ENCODE peak calls at places on chromosomes 6 and 20, in nine cellular contexts. R is HEK293T, V is AG20443, O is SW 1271, C is GM20000, T is NCI-H748 treated with DMSO at 0.1 percent for 48 hours, Q is pancreas, W is iPS-NIHi11, E is GF-D8. X is an unnamed sample.

GRCh38 chr20:1867495-1868260 is 27.5 kb upstream of the SIRPA start:
- DNase-seq in Q (no peak), E (peak; percentile 55), R (no peak), O (no peak), C (no peak), T (no peak), W (no peak), V (no peak), X (no peak)

GRCh38 chr6:26159417-26160273 is 72.4 kb downstream of the HFE start:
- DNase-seq in Q (no peak), T (peak; percentile 41), W (no peak), R (peak; percentile 8), E (no peak), O (peak; percentile 34), V (peak; percentile 25), C (no peak), X (peak; percentile 48)

GRCh38 chr20:63895886-63896135 is 885 bp downstream of the DNAJC5 start:
- DNase-seq in C (no peak), O (peak; percentile 28), E (peak; percentile 62), W (no peak), T (no peak), R (no peak), V (no peak), Q (no peak), X (no peak)

GRCh38 chr6:8082954-8083858 is 19.0 kb upstream of the BLOC1S5 start:
- DNase-seq in W (no peak), V (peak; percentile 64), T (no peak), O (peak; percentile 88), E (no peak), Q (peak; percentile 30), R (no peak), C (no peak), X (no peak)

GRCh38 chr20:63367446-63368055 is 6.4 kb upstream of the CHRNA4 start:
- DNase-seq in Q (peak; percentile 7), W (no peak), E (no peak), V (no peak), O (no peak), T (no peak), C (no peak), R (no peak), X (peak; percentile 71)

GRCh38 chr6:147508871-147509608 is 550 bp downstream of the SAMD5 start:
- DNase-seq in O (peak; percentile 35), C (no peak), V (peak; percentile 28), W (peak; percentile 54), E (no peak), Q (peak; percentile 17), T (no peak), R (peak; percentile 50), X (peak; percentile 42)

GRCh38 chr6:83518946-83519489 is 6.7 kb downstream of the PRSS35 start:
- DNase-seq in Q (no peak), V (peak; percentile 51), T (no peak), W (peak; percentile 49), E (no peak), O (no peak), C (no peak), R (peak; percentile 13), X (no peak)

GRCh38 chr6:157791461-157791860 is 31.6 kb upstream of the SNX9 start:
- DNase-seq in W (peak; percentile 32), C (no peak), E (no peak), T (peak; percentile 29), R (no peak), V (no peak), Q (no peak), O (no peak), X (no peak)

GRCh38 chr20:23305098-23305497 is 45.5 kb upstream of the NXT1 start:
- DNase-seq in V (peak; percentile 88), O (no peak), E (no peak), Q (no peak), R (no peak), T (no peak), W (no peak), C (no peak), X (no peak)

GRCh38 chr6:3390698-3391097 is 66.2 kb downstream of the SLC22A23 start:
- DNase-seq in C (no peak), E (no peak), Q (no peak), V (peak; percentile 89), R (no peak), O (no peak), W (no peak), T (no peak), X (no peak)

GRCh38 chr6:113209315-113209714 is 647.8 kb upstream of the MARCKS start:
- DNase-seq in O (no peak), Q (no peak), V (no peak), E (no peak), R (no peak), W (peak; percentile 9), C (no peak), T (no peak), X (no peak)

GRCh38 chr20:24144371-24144770 is 155.8 kb upstream of the GGTLC1 start:
- DNase-seq in C (no peak), R (no peak), T (no peak), W (no peak), V (no peak), O (no peak), Q (no peak), E (no peak), X (no peak)

GRCh38 chr6:30234361-30234760 is 21.2 kb upstream of the TRIM26 start:
- DNase-seq in R (no peak), T (no peak), O (no peak), E (no peak), W (no peak), V (no peak), C (no peak), Q (no peak), X (no peak)

GRCh38 chr6:148835920-148836441 is 89.2 kb downstream of the UST start:
- DNase-seq in Q (no peak), O (no peak), E (no peak), C (peak; percentile 24), V (peak; percentile 59), R (no peak), W (no peak), T (no peak), X (no peak)

X was measured in retina.